ENCODE peak calls at places on chromosomes 1 and 21, in six cellular contexts. V, L, G, U, B and Q are unnamed samples.

GRCh38 chr1:167221126-167221803 is 579 bp downstream of the POU2F1 start:
- DNase-seq in V (no peak), L (peak; percentile 55), G (no peak), U (no peak), B (no peak), Q (no peak)

GRCh38 chr1:208242829-208243521 is 1.2 kb downstream of the PLXNA2 start:
- DNase-seq in V (no peak), L (peak; percentile 45), G (no peak), U (no peak), B (no peak), Q (no peak)

GRCh38 chr1:91603409-91603808 is 102.8 kb downstream of the CDC7 start:
- DNase-seq in V (no peak), L (no peak), G (no peak), U (no peak), B (peak; percentile 24), Q (no peak)

GRCh38 chr21:29462475-29462874 is 163.8 kb downstream of the BACH1 start:
- DNase-seq in V (no peak), L (no peak), G (no peak), U (no peak), B (peak; percentile 8), Q (no peak)

GRCh38 chr1:217681806-217682205 is 50.7 kb downstream of the SPATA17 start:
- DNase-seq in V (no peak), L (no peak), G (no peak), U (no peak), B (no peak), Q (no peak)

GRCh38 chr1:51784997-51785421 is 93.5 kb downstream of the NRDC start:
- DNase-seq in V (no peak), L (no peak), G (no peak), U (no peak), B (no peak), Q (no peak)

GRCh38 chr1:222242492-222242891 is 305.4 kb downstream of the HHIPL2 start:
- DNase-seq in V (no peak), L (no peak), G (no peak), U (no peak), B (no peak), Q (no peak)

GRCh38 chr1:199463521-199464127 is 563.9 kb upstream of the NR5A2 start:
- DNase-seq in V (peak; percentile 40), L (no peak), G (peak; percentile 20), U (no peak), B (peak; percentile 24), Q (peak; percentile 76)

GRCh38 chr1:229943988-229944743 is 122.9 kb upstream of the GALNT2 start:
- DNase-seq in V (no peak), L (no peak), G (no peak), U (no peak), B (no peak), Q (no peak)

GRCh38 chr21:33201945-33202344 is 27.8 kb upstream of the IFNAR2 start:
- DNase-seq in V (no peak), L (no peak), G (no peak), U (no peak), B (no peak), Q (no peak)

GRCh38 chr1:92844439-92844838 is 12.6 kb downstream of the RPL5 start:
- DNase-seq in V (no peak), L (no peak), G (no peak), U (no peak), B (no peak), Q (no peak)

GRCh38 chr1:220045356-220046051 is 801 bp downstream of the EPRS1 start:
- DNase-seq in V (no peak), L (no peak), G (peak; percentile 4), U (no peak), B (no peak), Q (no peak)

GRCh38 chr1:9371391-9371935 is 78.8 kb downstream of the SPSB1 start:
- DNase-seq in V (no peak), L (no peak), G (peak; percentile 11), U (no peak), B (no peak), Q (no peak)

GRCh38 chr21:32132911-32133310 is 145.9 kb downstream of the MIS18A start:
- DNase-seq in V (no peak), L (no peak), G (no peak), U (no peak), B (no peak), Q (no peak)

GRCh38 chr21:35236090-35236489 is 187.0 kb upstream of the RUNX1 start:
- DNase-seq in V (no peak), L (no peak), G (no peak), U (no peak), B (peak; percentile 51), Q (no peak)

GRCh38 chr21:45513003-45513706 is 29.1 kb downstream of the SLC19A1 start:
- DNase-seq in V (no peak), L (no peak), G (no peak), U (no peak), B (no peak), Q (no peak)

GRCh38 chr21:44401386-44402160 is 48.2 kb downstream of the TRPM2 start:
- DNase-seq in V (no peak), L (no peak), G (no peak), U (no peak), B (no peak), Q (no peak)

GRCh38 chr1:3292868-3293562 is 161.4 kb upstream of the ARHGEF16 start:
- DNase-seq in V (peak; percentile 27), L (no peak), G (peak; percentile 92), U (no peak), B (no peak), Q (no peak)

GRCh38 chr1:230268371-230269170 is 157.6 kb downstream of the PGBD5 start:
- DNase-seq in V (peak; percentile 6), L (peak; percentile 54), G (peak; percentile 56), U (no peak), B (no peak), Q (peak; percentile 80)

GRCh38 chr21:45034556-45035476 is 39.6 kb upstream of the ADARB1 start:
- DNase-seq in V (no peak), L (no peak), G (no peak), U (no peak), B (no peak), Q (no peak)

GRCh38 chr1:184555665-184556641 is 169.1 kb downstream of the C1orf21 start:
- DNase-seq in V (no peak), L (no peak), G (no peak), U (no peak), B (no peak), Q (no peak)

GRCh38 chr1:184866991-184867788 is 107.1 kb downstream of the NIBAN1 start:
- DNase-seq in V (no peak), L (no peak), G (no peak), U (no peak), B (peak; percentile 79), Q (no peak)

GRCh38 chr1:98251497-98251896 is 330.7 kb upstream of the DPYD start:
- DNase-seq in V (no peak), L (no peak), G (no peak), U (no peak), B (no peak), Q (no peak)
- TF ChIP-seq ZNF274 in V (no peak), L (no peak), G (no peak), U (no peak), B (no peak), Q (no peak)

DNA sequence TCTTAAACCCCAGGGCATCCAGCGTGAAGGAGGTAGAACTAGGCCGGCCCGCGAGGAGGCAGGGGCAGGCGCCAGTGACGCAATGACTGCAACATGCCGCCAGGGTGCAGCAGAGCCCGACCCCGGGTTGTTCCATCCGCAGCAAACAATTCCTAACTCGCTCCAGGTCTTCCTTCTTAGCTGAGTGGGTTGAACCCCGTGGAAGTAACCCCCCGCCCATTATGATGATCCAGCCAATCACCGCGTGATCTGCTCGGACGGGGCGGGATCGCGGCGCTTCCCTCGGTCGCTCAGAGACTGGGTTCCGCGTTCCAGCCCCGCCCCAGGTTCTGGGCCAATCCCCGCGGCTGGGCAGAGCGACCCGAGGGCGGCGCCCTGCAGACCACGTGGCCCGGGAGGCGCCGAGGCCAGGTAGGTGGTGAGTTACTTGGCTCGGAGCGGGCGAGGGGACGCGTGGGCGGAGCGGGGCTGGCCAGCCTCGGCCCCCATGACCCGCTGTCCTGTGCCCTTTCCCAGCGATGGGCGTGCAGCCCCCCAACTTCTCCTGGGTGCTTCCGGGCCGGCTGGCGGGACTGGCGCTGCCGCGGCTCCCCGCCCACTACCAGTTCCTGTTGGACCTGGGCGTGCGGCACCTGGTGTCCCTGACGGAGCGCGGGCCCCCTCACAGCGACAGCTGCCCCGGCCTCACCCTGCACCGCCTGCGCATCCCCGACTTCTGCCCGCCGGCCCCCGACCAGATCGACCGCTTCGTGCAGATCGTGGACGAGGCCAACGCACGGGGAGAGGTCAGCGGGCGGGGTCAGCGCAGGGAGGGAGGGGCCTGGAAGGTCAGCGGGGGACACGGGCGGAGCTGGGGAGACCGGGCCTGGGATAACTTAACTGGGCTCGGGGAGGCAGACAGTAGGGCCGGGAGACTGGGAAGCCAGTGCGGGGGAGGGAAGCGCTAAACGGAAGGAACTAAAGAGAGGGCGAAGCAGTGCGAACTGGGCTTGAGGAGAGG is at the start of gene DUSP23:
- DNase-seq in V (peak; percentile 96), L (peak; percentile 98), G (peak; percentile 4), U (peak; percentile 96), B (peak; percentile 81), Q (peak; percentile 99)
- H3K27me3 ChIP-seq in V (no peaks in the 10 kb centered on the region), L (peaks cover 3% of the 10 kb centered on the region), G (no peaks in the 10 kb centered on the region), U (peaks cover 2% of the 10 kb centered on the region), B (no peaks in the 10 kb centered on the region), Q (no peaks in the 10 kb centered on the region)

GRCh38 chr1:85297538-85297854 is 21.1 kb upstream of the BCL10 start:
- DNase-seq in V (no peak), L (no peak), G (no peak), U (no peak), B (no peak), Q (no peak)
- H3K9ac ChIP-seq in V (peak overlapping the region; percentile 19), L (no peak overlapping the region), G (no peak overlapping the region), U (no peak overlapping the region), B (no peak overlapping the region), Q (no peak overlapping the region)

GRCh38 chr1:24980836-24981631 is 51.0 kb upstream of the RUNX3 start:
- DNase-seq in V (no peak), L (no peak), G (no peak), U (no peak), B (no peak), Q (no peak)

GRCh38 chr1:24975391-24975790 is 45.3 kb upstream of the RUNX3 start:
- DNase-seq in V (no peak), L (no peak), G (no peak), U (no peak), B (no peak), Q (no peak)

GRCh38 chr1:24981632-24982007 is 51.5 kb upstream of the RUNX3 start:
- DNase-seq in V (no peak), L (no peak), G (no peak), U (no peak), B (no peak), Q (no peak)

GRCh38 chr1:24983006-24983680 is 53.1 kb upstream of the RUNX3 start:
- DNase-seq in V (no peak), L (no peak), G (no peak), U (no peak), B (no peak), Q (no peak)

DNA sequence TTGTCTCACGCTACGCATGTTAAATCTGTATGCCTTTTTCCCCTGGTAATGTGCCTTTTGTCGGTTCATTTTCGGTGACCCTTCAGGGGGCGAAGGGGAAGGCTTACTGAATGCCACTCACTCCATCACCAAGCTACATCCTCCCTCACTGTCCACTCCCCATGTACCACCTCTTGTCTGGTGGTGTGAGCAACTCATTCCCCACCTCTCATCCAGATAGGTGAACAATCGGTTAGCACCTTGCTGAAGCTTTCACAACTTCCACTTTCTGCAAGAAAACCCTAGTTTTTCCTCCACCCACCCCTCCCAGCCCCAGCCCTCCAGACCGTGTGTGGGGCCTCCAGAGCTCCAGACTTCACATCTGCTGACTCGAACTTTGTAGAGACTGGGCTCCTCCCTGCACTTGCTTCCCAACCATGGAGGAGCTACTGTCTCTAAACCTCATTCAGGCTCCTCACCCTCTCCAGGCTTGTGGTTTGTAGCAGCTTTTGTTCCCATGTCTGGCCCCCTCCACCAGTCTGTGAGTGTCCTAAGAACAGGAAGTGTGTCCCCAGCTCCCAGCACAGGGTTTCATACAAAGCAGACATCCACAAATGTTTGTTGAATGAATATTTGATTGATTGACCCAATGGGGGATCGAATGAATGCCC is 48.4 kb upstream of the RUNX3 start:
- DNase-seq in V (no peak), L (no peak), G (no peak), U (no peak), B (no peak), Q (no peak)
- TF ChIP-seq ZNF274 in V (no peak), L (no peak), G (no peak), U (no peak), B (no peak), Q (no peak)